ENCODE peak calls at places on chromosomes 3 and 15, in nine cellular contexts. A is stimulated activated CD4-positive, alpha-beta T cell treated with anti-CD3 and anti-CD28 coated beads, TNF-alpha, amount 100 ng/mL, for 4 hours; J is T-helper 2 cell; P is GM23338; F is NCI-H1092 treated with DMSO at 0.1 percent for 48 hours; O is SJSA1; I is ovary; N is MM.1S; W is NCI-H526 treated with DMSO at 0.1 percent for 48 hours. K is an unnamed sample.

GRCh38 chr3:11727207-11727606 is 83.5 kb upstream of the VGLL4 start:
- DNase-seq in N (no peak), P (no peak), W (no peak), I (no peak), J (no peak), O (no peak), A (no peak), F (no peak), K (no peak)

GRCh38 chr3:148606979-148607378 is 90.7 kb upstream of the AGTR1 start:
- DNase-seq in N (no peak), F (no peak), W (no peak), I (no peak), A (no peak), J (no peak), O (no peak), P (no peak), K (no peak)

GRCh38 chr15:57323806-57324589 is 52.3 kb upstream of the CGNL1 start:
- DNase-seq in J (no peak), O (peak; percentile 86), W (peak; percentile 88), P (peak; percentile 60), A (no peak), I (peak; percentile 25), F (no peak), N (peak; percentile 23), K (peak; percentile 51)

GRCh38 chr3:89238836-89239235 is 131.4 kb downstream of the EPHA3 start:
- DNase-seq in J (no peak), P (no peak), F (no peak), N (no peak), O (no peak), I (no peak), A (no peak), W (no peak), K (no peak)

GRCh38 chr15:72050700-72051099 is 67.2 kb downstream of the MYO9A start:
- DNase-seq in I (no peak), A (no peak), J (no peak), F (no peak), O (no peak), N (no peak), P (no peak), W (no peak), K (no peak)

GRCh38 chr3:34229871-34230270 is 431.4 kb downstream of the PDCD6IP start:
- DNase-seq in J (no peak), O (no peak), N (no peak), F (no peak), P (no peak), W (peak; percentile 16), A (no peak), I (no peak), K (no peak)

GRCh38 chr15:78449220-78449999 is 11.4 kb downstream of the IREB2 start:
- DNase-seq in P (no peak), A (no peak), F (no peak), O (no peak), J (no peak), N (no peak), W (no peak), I (no peak), K (no peak)

GRCh38 chr3:37996785-37997301 is 6.3 kb downstream of the VILL start:
- DNase-seq in O (peak; percentile 61), I (peak; percentile 63), A (peak; percentile 72), W (peak; percentile 66), N (peak; percentile 84), J (peak; percentile 72), P (peak; percentile 85), F (peak; percentile 17), K (peak; percentile 75)

GRCh38 chr3:139520028-139520737 is 19.4 kb downstream of the RBP1 start:
- DNase-seq in A (no peak), P (peak; percentile 76), N (peak; percentile 8), I (no peak), W (no peak), O (no peak), J (no peak), F (no peak), K (no peak)

GRCh38 chr15:52481915-52482314 is 46.8 kb downstream of the MYO5A start:
- DNase-seq in F (no peak), O (peak; percentile 62), J (no peak), P (no peak), N (peak; percentile 94), I (no peak), A (no peak), W (no peak), K (no peak)

GRCh38 chr3:48684480-48685143 is 1.1 kb downstream of the NCKIPSD start:
- DNase-seq in N (peak; percentile 19), J (no peak), O (no peak), I (peak; percentile 66), F (no peak), A (no peak), P (peak; percentile 32), W (no peak), K (no peak)